ENCODE peak calls at places on chromosomes 4 and X, in eight cellular contexts. C, I, B, O, V, N, H and M are unnamed samples.

GRCh38 chr4:3702551-3703221 is 63.5 kb upstream of the ADRA2C start:
- DNase-seq in C (no peak), I (no peak), B (no peak), O (no peak), V (no peak), N (no peak), H (peak), M (no peak)

GRCh38 chr4:98663226-98664006 is 5.0 kb upstream of the TSPAN5 start:
- DNase-seq in C (no peak), I (no peak), B (no peak), O (no peak), V (no peak), N (peak), H (no peak), M (no peak)

GRCh38 chrX:49137492-49137891 is 14.0 kb upstream of the GPKOW start:
- DNase-seq in C (no peak), I (no peak), B (no peak), O (no peak), V (no peak), N (no peak), H (no peak), M (no peak)

GRCh38 chr4:112557676-112558411 is 41.9 kb upstream of the NEUROG2 start:
- DNase-seq in C (no peak), I (no peak), B (no peak), O (no peak), V (no peak), N (no peak), H (no peak), M (no peak)

GRCh38 chr4:146243141-146243882 is 29.0 kb downstream of the REELD1 start:
- DNase-seq in C (no peak), I (peak), B (no peak), O (no peak), V (peak), N (peak), H (peak), M (no peak)

GRCh38 chrX:107675823-107676555 is 47.7 kb downstream of the PRPS1 start:
- DNase-seq in C (no peak), I (no peak), B (no peak), O (no peak), V (peak), N (no peak), H (no peak), M (no peak)

GRCh38 chr4:166143227-166143626 is 270.2 kb downstream of the TLL1 start:
- DNase-seq in C (no peak), I (no peak), B (peak), O (no peak), V (peak), N (peak), H (no peak), M (no peak)

GRCh38 chr4:153374471-153374870 is 30.0 kb downstream of the MND1 start:
- DNase-seq in C (no peak), I (no peak), B (no peak), O (no peak), V (no peak), N (no peak), H (no peak), M (no peak)

GRCh38 chr4:169030575-169030982 is 20.5 kb upstream of the CBR4 start:
- DNase-seq in C (no peak), I (no peak), B (no peak), O (no peak), V (peak), N (peak), H (no peak), M (no peak)

GRCh38 chr4:92952426-92952825 is 648.7 kb downstream of the GRID2 start:
- DNase-seq in C (peak), I (no peak), B (no peak), O (no peak), V (no peak), N (peak), H (no peak), M (no peak)

GRCh38 chr4:26326791-26327190 is 6.0 kb downstream of the RBPJ start:
- DNase-seq in C (no peak), I (no peak), B (peak), O (no peak), V (peak), N (peak), H (no peak), M (peak)

GRCh38 chrX:9062621-9063020 is 28.7 kb upstream of the FAM9B start:
- DNase-seq in C (no peak), I (no peak), B (no peak), O (no peak), V (no peak), N (no peak), H (no peak), M (no peak)

GRCh38 chrX:56978172-56978571 is 17.2 kb downstream of the SPIN3 start:
- DNase-seq in C (peak), I (peak), B (no peak), O (peak), V (peak), N (peak), H (no peak), M (peak)
- TF ChIP-seq CTCF in C (peak), I (peak), B (peak), O (peak), V (peak), N (peak), H (peak), M (peak)

GRCh38 chrX:46642145-46642544 is 68.6 kb downstream of the CHST7 start:
- DNase-seq in C (peak), I (no peak), B (no peak), O (no peak), V (no peak), N (peak), H (no peak), M (no peak)

GRCh38 chrX:46637937-46638336 is 64.4 kb downstream of the CHST7 start:
- DNase-seq in C (peak), I (no peak), B (no peak), O (no peak), V (no peak), N (no peak), H (no peak), M (no peak)

GRCh38 chrX:46635186-46635585 is 61.6 kb downstream of the CHST7 start:
- DNase-seq in C (no peak), I (no peak), B (no peak), O (no peak), V (no peak), N (no peak), H (no peak), M (no peak)

GRCh38 chrX:46634577-46634976 is 61.0 kb downstream of the CHST7 start:
- DNase-seq in C (no peak), I (no peak), B (no peak), O (no peak), V (no peak), N (no peak), H (no peak), M (no peak)

GRCh38 chrX:46636223-46636622 is 62.7 kb downstream of the CHST7 start:
- DNase-seq in C (no peak), I (no peak), B (no peak), O (no peak), V (no peak), N (no peak), H (no peak), M (no peak)
- TF ChIP-seq CTCF in C (no peak), I (no peak), B (no peak), O (no peak), V (no peak), N (no peak), H (no peak), M (no peak)

GRCh38 chrX:40158036-40158706 is 60.4 kb upstream of the BCOR start:
- DNase-seq in C (no peak), I (peak), B (no peak), O (peak), V (no peak), N (peak), H (no peak), M (no peak)
- TF ChIP-seq CTCF in C (peak), I (peak), B (peak), O (peak), V (no peak), N (peak), H (no peak), M (no peak)

GRCh38 chrX:2498781-2499302 is 1.9 kb downstream of the DHRSX start:
- DNase-seq in C (no peak), I (no peak), B (no peak), O (no peak), V (peak), N (no peak), H (no peak), M (no peak)

GRCh38 chrX:2500681-2501151 is at the start of the genes DHRSX and ZBED1:
- DNase-seq in C (peak), I (no peak), B (no peak), O (peak), V (no peak), N (peak), H (no peak), M (no peak)

GRCh38 chrX:2501246-2502102 is 698 bp upstream of the DHRSX start:
- DNase-seq in C (no peak), I (no peak), B (no peak), O (no peak), V (no peak), N (no peak), H (no peak), M (no peak)

GRCh38 chrX:2499507-2499906 is 1.3 kb downstream of the DHRSX start:
- DNase-seq in C (no peak), I (no peak), B (no peak), O (no peak), V (no peak), N (no peak), H (no peak), M (no peak)

GRCh38 chrX:2500091-2500680 is 590 bp downstream of the DHRSX start:
- DNase-seq in C (peak), I (peak), B (no peak), O (peak), V (peak), N (peak), H (no peak), M (no peak)
- TF ChIP-seq CTCF in C (peak), I (peak), B (peak), O (peak), V (peak), N (peak), H (no peak), M (peak)

DNA sequence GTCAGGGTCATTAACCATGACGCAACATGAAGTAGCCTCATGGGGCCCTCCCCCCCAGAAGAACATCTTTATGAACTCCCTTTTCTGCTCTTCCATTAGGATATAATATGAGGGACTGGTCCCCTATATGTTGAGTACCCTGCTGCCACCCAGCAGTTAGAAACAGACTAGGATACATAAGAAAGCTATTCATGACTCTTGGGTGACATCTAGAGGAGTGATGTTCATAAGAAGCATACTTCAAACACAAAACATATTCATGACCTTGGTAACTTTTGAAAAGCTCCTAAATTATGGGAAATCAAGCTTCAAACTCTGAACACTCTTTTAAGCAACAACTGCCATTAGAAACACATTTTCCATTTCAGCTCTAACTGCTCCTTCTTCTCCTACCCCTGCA is 155.2 kb upstream of the SPIN4 start:
- DNase-seq in C (peak), I (no peak), B (no peak), O (no peak), V (no peak), N (peak), H (no peak), M (no peak)
- TF ChIP-seq CTCF in C (no peak), I (peak), B (no peak), O (peak), V (peak), N (peak), H (peak), M (no peak)

GRCh38 chr4:71254451-71255012 is 84.3 kb upstream of the SLC4A4 start:
- DNase-seq in C (no peak), I (no peak), B (no peak), O (no peak), V (no peak), N (peak), H (no peak), M (no peak)
- TF ChIP-seq CTCF in C (no peak), I (no peak), B (no peak), O (no peak), V (no peak), N (no peak), H (no peak), M (no peak)

GRCh38 chrX:145549476-145549875 is 268.2 kb upstream of the SLITRK2 start:
- DNase-seq in C (no peak), I (no peak), B (no peak), O (no peak), V (no peak), N (no peak), H (no peak), M (no peak)

GRCh38 chrX:145552643-145553042 is 265.0 kb upstream of the SLITRK2 start:
- DNase-seq in C (no peak), I (no peak), B (no peak), O (no peak), V (no peak), N (peak), H (no peak), M (no peak)
- TF ChIP-seq CTCF in C (no peak), I (peak), B (no peak), O (peak), V (peak), N (peak), H (peak), M (no peak)